ENCODE peak calls at places on chromosomes 13 and 19, in five cellular contexts. K is stimulated activated CD4-positive, alpha-beta T cell treated with anti-CD3 and anti-CD28 coated beads, Interleukin-2, amount 100 ng/mL, for 24 hours; L is stomach; P is activated T-helper 1 cell treated with anti-CD3 and anti-CD28 coated beads, Interleukin-12 subunit alpha, Interleukin-12 subunit beta, Interleukin-2, Interleukin-4 antibody, amounts not matched to agents 30 ng/mL and 10 ng/mL and 1 ng/mL, durations not matched to agents 14 hours and 24 hours and 36 hours; S is WTC11. C is an unnamed sample.

GRCh38 chr19:13718733-13719132 is 45.6 kb upstream of the MRI1 start:
- DNase-seq in K (no peak), L (no peak), P (no peak), S (peak; percentile 36), C (peak; percentile 55)

GRCh38 chr13:39072842-39073241 is 34.6 kb downstream of the NHLRC3 start:
- DNase-seq in K (no peak), L (no peak), P (no peak), S (no peak), C (no peak)

GRCh38 chr13:40060318-40061007 is 405.0 kb downstream of the COG6 start:
- DNase-seq in K (peak; percentile 54), L (peak; percentile 31), P (no peak), S (no peak), C (no peak)

GRCh38 chr13:45331981-45332830 is 8.8 kb downstream of the TPT1 start:
- DNase-seq in K (no peak), L (no peak), P (no peak), S (no peak), C (no peak)

GRCh38 chr13:35712907-35713685 is 236.6 kb upstream of the MAB21L1 start:
- DNase-seq in K (no peak), L (no peak), P (no peak), S (no peak), C (peak; percentile 29)

GRCh38 chr13:59658027-59658735 is 505.5 kb downstream of the DIAPH3 start:
- DNase-seq in K (no peak), L (no peak), P (no peak), S (no peak), C (no peak)

GRCh38 chr19:28793391-28794168 is 419.4 kb downstream of the UQCRFS1 start:
- DNase-seq in K (peak; percentile 1), L (no peak), P (no peak), S (peak; percentile 51), C (peak; percentile 68)

GRCh38 chr13:74132152-74132767 is 1.9 kb downstream of the KLF12 start:
- DNase-seq in K (peak; percentile 10), L (no peak), P (no peak), S (no peak), C (peak; percentile 21)

GRCh38 chr19:45471866-45472556 is 4.2 kb downstream of the FOSB start:
- DNase-seq in K (no peak), L (no peak), P (no peak), S (no peak), C (peak; percentile 30)

GRCh38 chr13:96821381-96821780 is 172.9 kb downstream of the OXGR1 start:
- DNase-seq in K (no peak), L (no peak), P (no peak), S (no peak), C (no peak)

GRCh38 chr19:48969276-48970138 is 4.4 kb downstream of the FTL start:
- DNase-seq in K (no peak), L (no peak), P (no peak), S (no peak), C (peak; percentile 77)

GRCh38 chr19:11504502-11505031 is 1.1 kb downstream of the ZNF653 start:
- DNase-seq in K (no peak), L (no peak), P (no peak), S (no peak), C (no peak)

GRCh38 chr19:45250832-45251451 is at the start of gene MARK4:
- DNase-seq in K (peak; percentile 64), L (peak; percentile 51), P (peak; percentile 40), S (peak; percentile 54), C (peak; percentile 70)

GRCh38 chr19:7355151-7355845 is 6.6 kb downstream of the ARHGEF18 start:
- DNase-seq in K (no peak), L (no peak), P (no peak), S (no peak), C (no peak)

GRCh38 chr13:108963846-108964600 is 334.6 kb downstream of the MYO16 start:
- DNase-seq in K (no peak), L (no peak), P (no peak), S (no peak), C (no peak)

GRCh38 chr13:44280461-44280860 is 93.2 kb upstream of the SERP2 start:
- DNase-seq in K (no peak), L (no peak), P (no peak), S (no peak), C (no peak)

GRCh38 chr13:25170554-25171107 is 1.5 kb downstream of the AMER2 start:
- DNase-seq in K (peak; percentile 12), L (no peak), P (no peak), S (peak; percentile 57), C (peak; percentile 56)

GRCh38 chr13:76690611-76691010 is 195.6 kb downstream of the KCTD12 start:
- DNase-seq in K (no peak), L (no peak), P (no peak), S (no peak), C (no peak)

GRCh38 chr19:45773384-45773783 is 4.3 kb upstream of the SIX5 start:
- DNase-seq in K (no peak), L (peak; percentile 88), P (no peak), S (no peak), C (no peak)

GRCh38 chr13:36362251-36362650 is 16.1 kb upstream of the SPART start:
- DNase-seq in K (no peak), L (no peak), P (no peak), S (no peak), C (no peak)

GRCh38 chr19:47719047-47719885 is 6.0 kb downstream of the EHD2 start:
- DNase-seq in K (no peak), L (peak; percentile 60), P (no peak), S (no peak), C (no peak)

GRCh38 chr19:55088543-55089265 is 13.0 kb downstream of the EPS8L1 start:
- DNase-seq in K (peak; percentile 90), L (peak; percentile 81), P (peak; percentile 62), S (peak; percentile 97), C (peak; percentile 95)

GRCh38 chr13:24041822-24042221 is 118.7 kb upstream of the SPATA13 start:
- DNase-seq in K (no peak), L (no peak), P (no peak), S (no peak), C (no peak)

GRCh38 chr13:64488731-64489130 is 2741.4 kb downstream of the PCDH9 start:
- DNase-seq in K (no peak), L (no peak), P (no peak), S (no peak), C (no peak)

GRCh38 chr19:12939292-12939606 is 840 bp downstream of the CALR start:
- DNase-seq in K (peak; percentile 51), L (no peak), P (peak; percentile 20), S (no peak), C (no peak)

GRCh38 chr19:12137541-12137940 is 2.6 kb downstream of the ZNF20 start:
- DNase-seq in K (peak; percentile 23), L (no peak), P (no peak), S (peak; percentile 15), C (peak; percentile 73)

GRCh38 chr13:87089391-87089790 is 581.8 kb upstream of the SLITRK5 start:
- DNase-seq in K (no peak), L (no peak), P (no peak), S (no peak), C (peak; percentile 11)

GRCh38 chr13:63901630-63902029 is 2486.0 kb upstream of the PCDH20 start:
- DNase-seq in K (no peak), L (no peak), P (no peak), S (peak; percentile 18), C (peak; percentile 15)

GRCh38 chr19:51387924-51388389 is at the start of gene LIM2:
- DNase-seq in K (no peak), L (no peak), P (no peak), S (no peak), C (no peak)